ENCODE peak calls at places on chromosomes 11 and 22, in nine cellular contexts. One of them, this sample, is unnamed.

GRCh38 chr11:12137938-12138731 is 27.7 kb downstream of the MICAL2 start:
- DNase-seq in adrenal gland: no peak
- DNase-seq in fibroblast of lung: peak; percentile 93
- DNase-seq in thoracic aorta: peak; percentile 65
- DNase-seq in stomach: no peak
- DNase-seq in body of pancreas: no peak
- DNase-seq in ovary: no peak
- DNase-seq in CD4-positive, CD25-positive, alpha-beta regulatory T cell: no peak
- DNase-seq in left ventricle myocardium inferior: no peak
- DNase-seq in this sample: no peak

GRCh38 chr11:39571081-39571480 is 1888.4 kb downstream of the LRRC4C start:
- DNase-seq in adrenal gland: no peak
- DNase-seq in fibroblast of lung: no peak
- DNase-seq in thoracic aorta: no peak
- DNase-seq in stomach: no peak
- DNase-seq in body of pancreas: no peak
- DNase-seq in ovary: no peak
- DNase-seq in CD4-positive, CD25-positive, alpha-beta regulatory T cell: no peak
- DNase-seq in left ventricle myocardium inferior: no peak
- DNase-seq in this sample: no peak

GRCh38 chr11:68583047-68583446 is 101.3 kb upstream of the GAL start:
- DNase-seq in adrenal gland: no peak
- DNase-seq in fibroblast of lung: peak; percentile 57
- DNase-seq in thoracic aorta: no peak
- DNase-seq in stomach: no peak
- DNase-seq in body of pancreas: no peak
- DNase-seq in ovary: no peak
- DNase-seq in CD4-positive, CD25-positive, alpha-beta regulatory T cell: no peak
- DNase-seq in left ventricle myocardium inferior: no peak
- DNase-seq in this sample: no peak

GRCh38 chr11:44774131-44774530 is 47.4 kb downstream of the TSPAN18 start:
- DNase-seq in adrenal gland: peak; percentile 52
- DNase-seq in fibroblast of lung: no peak
- DNase-seq in thoracic aorta: no peak
- DNase-seq in stomach: peak; percentile 17
- DNase-seq in body of pancreas: no peak
- DNase-seq in ovary: no peak
- DNase-seq in CD4-positive, CD25-positive, alpha-beta regulatory T cell: no peak
- DNase-seq in left ventricle myocardium inferior: peak; percentile 85
- DNase-seq in this sample: no peak

GRCh38 chr11:69554849-69555248 is 73.4 kb downstream of the LINC01488 start:
- DNase-seq in adrenal gland: no peak
- DNase-seq in fibroblast of lung: no peak
- DNase-seq in thoracic aorta: no peak
- DNase-seq in stomach: no peak
- DNase-seq in body of pancreas: no peak
- DNase-seq in ovary: no peak
- DNase-seq in CD4-positive, CD25-positive, alpha-beta regulatory T cell: no peak
- DNase-seq in left ventricle myocardium inferior: no peak
- DNase-seq in this sample: no peak

GRCh38 chr11:94822080-94822479 is 53.9 kb downstream of the AMOTL1 start:
- DNase-seq in adrenal gland: no peak
- DNase-seq in fibroblast of lung: no peak
- DNase-seq in thoracic aorta: no peak
- DNase-seq in stomach: no peak
- DNase-seq in body of pancreas: no peak
- DNase-seq in ovary: no peak
- DNase-seq in CD4-positive, CD25-positive, alpha-beta regulatory T cell: no peak
- DNase-seq in left ventricle myocardium inferior: no peak
- DNase-seq in this sample: no peak

GRCh38 chr11:41461057-41461681 is 1.7 kb upstream of the LRRC4C start:
- DNase-seq in adrenal gland: no peak
- DNase-seq in fibroblast of lung: no peak
- DNase-seq in thoracic aorta: no peak
- DNase-seq in stomach: no peak
- DNase-seq in body of pancreas: no peak
- DNase-seq in ovary: no peak
- DNase-seq in CD4-positive, CD25-positive, alpha-beta regulatory T cell: no peak
- DNase-seq in left ventricle myocardium inferior: no peak
- DNase-seq in this sample: no peak

GRCh38 chr11:73872746-73873412 is 3.8 kb downstream of the COA4 start:
- DNase-seq in adrenal gland: no peak
- DNase-seq in fibroblast of lung: no peak
- DNase-seq in thoracic aorta: no peak
- DNase-seq in stomach: no peak
- DNase-seq in body of pancreas: no peak
- DNase-seq in ovary: no peak
- DNase-seq in CD4-positive, CD25-positive, alpha-beta regulatory T cell: no peak
- DNase-seq in left ventricle myocardium inferior: no peak
- DNase-seq in this sample: no peak

GRCh38 chr11:72582206-72583176 is 91.7 kb downstream of the PDE2A start:
- DNase-seq in adrenal gland: peak; percentile 5
- DNase-seq in fibroblast of lung: no peak
- DNase-seq in thoracic aorta: no peak
- DNase-seq in stomach: no peak
- DNase-seq in body of pancreas: no peak
- DNase-seq in ovary: peak; percentile 7
- DNase-seq in CD4-positive, CD25-positive, alpha-beta regulatory T cell: no peak
- DNase-seq in left ventricle myocardium inferior: no peak
- DNase-seq in this sample: no peak

GRCh38 chr11:131723088-131723487 is 352.7 kb downstream of the NTM start:
- DNase-seq in adrenal gland: no peak
- DNase-seq in fibroblast of lung: no peak
- DNase-seq in thoracic aorta: no peak
- DNase-seq in stomach: no peak
- DNase-seq in body of pancreas: no peak
- DNase-seq in ovary: no peak
- DNase-seq in CD4-positive, CD25-positive, alpha-beta regulatory T cell: no peak
- DNase-seq in left ventricle myocardium inferior: no peak
- DNase-seq in this sample: no peak

GRCh38 chr11:130829801-130830562 is 86.3 kb downstream of the SNX19 start:
- DNase-seq in adrenal gland: peak; percentile 17
- DNase-seq in fibroblast of lung: peak; percentile 34
- DNase-seq in thoracic aorta: no peak
- DNase-seq in stomach: no peak
- DNase-seq in body of pancreas: peak; percentile 25
- DNase-seq in ovary: peak; percentile 54
- DNase-seq in CD4-positive, CD25-positive, alpha-beta regulatory T cell: no peak
- DNase-seq in left ventricle myocardium inferior: peak; percentile 78
- DNase-seq in this sample: no peak

GRCh38 chr22:26226538-26227297 is 57.5 kb downstream of the SEZ6L start:
- DNase-seq in adrenal gland: no peak
- DNase-seq in fibroblast of lung: no peak
- DNase-seq in thoracic aorta: no peak
- DNase-seq in stomach: no peak
- DNase-seq in body of pancreas: no peak
- DNase-seq in ovary: no peak
- DNase-seq in CD4-positive, CD25-positive, alpha-beta regulatory T cell: no peak
- DNase-seq in left ventricle myocardium inferior: no peak
- DNase-seq in this sample: no peak

DNA sequence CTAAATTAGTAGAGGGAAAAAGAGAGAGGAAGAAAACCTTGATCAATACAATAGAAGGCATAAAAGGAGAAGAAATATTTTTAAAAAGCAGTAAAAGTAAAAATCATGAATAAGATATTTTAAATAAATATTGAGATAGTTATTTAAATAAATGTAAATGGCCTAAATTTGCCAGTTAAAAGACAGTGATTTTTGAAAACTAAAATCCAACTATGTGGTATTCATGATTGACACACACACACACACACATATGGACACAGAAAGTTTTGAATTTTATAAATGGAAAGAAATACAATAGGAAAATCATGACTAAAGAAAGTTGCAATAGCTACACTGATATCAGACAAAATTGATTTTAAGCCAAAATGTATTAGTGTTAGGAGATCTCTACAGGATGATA is 313.1 kb downstream of the TBC1D22A start:
- DNase-seq in adrenal gland: no peak
- DNase-seq in fibroblast of lung: no peak
- DNase-seq in thoracic aorta: no peak
- DNase-seq in stomach: no peak
- DNase-seq in body of pancreas: no peak
- DNase-seq in ovary: no peak
- DNase-seq in CD4-positive, CD25-positive, alpha-beta regulatory T cell: no peak
- DNase-seq in left ventricle myocardium inferior: no peak
- DNase-seq in this sample: no peak
- H3K4me1 ChIP-seq in adrenal gland: no peaks in the 10 kb centered on the region
- H3K4me1 ChIP-seq in fibroblast of lung: no peaks in the 10 kb centered on the region
- H3K4me1 ChIP-seq in thoracic aorta: no peaks in the 10 kb centered on the region
- H3K4me1 ChIP-seq in stomach: no peaks in the 10 kb centered on the region
- H3K4me1 ChIP-seq in body of pancreas: peaks cover 11% of the 10 kb centered on the region
- H3K4me1 ChIP-seq in ovary: no peaks in the 10 kb centered on the region
- H3K4me1 ChIP-seq in CD4-positive, CD25-positive, alpha-beta regulatory T cell: no peaks in the 10 kb centered on the region
- H3K4me1 ChIP-seq in left ventricle myocardium inferior: no peaks in the 10 kb centered on the region
- H3K4me1 ChIP-seq in this sample: no peaks in the 10 kb centered on the region

GRCh38 chr11:19436932-19437331 is 196.2 kb upstream of the E2F8 start:
- DNase-seq in adrenal gland: no peak
- DNase-seq in fibroblast of lung: no peak
- DNase-seq in thoracic aorta: no peak
- DNase-seq in stomach: no peak
- DNase-seq in body of pancreas: no peak
- DNase-seq in ovary: no peak
- DNase-seq in CD4-positive, CD25-positive, alpha-beta regulatory T cell: no peak
- DNase-seq in left ventricle myocardium inferior: no peak
- DNase-seq in this sample: no peak

GRCh38 chr11:19437760-19438159 is 197.0 kb upstream of the E2F8 start:
- DNase-seq in adrenal gland: no peak
- DNase-seq in fibroblast of lung: peak; percentile 84
- DNase-seq in thoracic aorta: no peak
- DNase-seq in stomach: no peak
- DNase-seq in body of pancreas: no peak
- DNase-seq in ovary: no peak
- DNase-seq in CD4-positive, CD25-positive, alpha-beta regulatory T cell: no peak
- DNase-seq in left ventricle myocardium inferior: no peak
- DNase-seq in this sample: no peak

GRCh38 chr11:19433367-19433766 is 192.6 kb upstream of the E2F8 start:
- DNase-seq in adrenal gland: no peak
- DNase-seq in fibroblast of lung: no peak
- DNase-seq in thoracic aorta: no peak
- DNase-seq in stomach: no peak
- DNase-seq in body of pancreas: no peak
- DNase-seq in ovary: no peak
- DNase-seq in CD4-positive, CD25-positive, alpha-beta regulatory T cell: no peak
- DNase-seq in left ventricle myocardium inferior: no peak
- DNase-seq in this sample: no peak

GRCh38 chr11:19433791-19434190 is 193.0 kb upstream of the E2F8 start:
- DNase-seq in adrenal gland: no peak
- DNase-seq in fibroblast of lung: no peak
- DNase-seq in thoracic aorta: no peak
- DNase-seq in stomach: no peak
- DNase-seq in body of pancreas: no peak
- DNase-seq in ovary: no peak
- DNase-seq in CD4-positive, CD25-positive, alpha-beta regulatory T cell: no peak
- DNase-seq in left ventricle myocardium inferior: no peak
- DNase-seq in this sample: no peak

GRCh38 chr11:19435306-19435989 is 194.7 kb upstream of the E2F8 start:
- DNase-seq in adrenal gland: no peak
- DNase-seq in fibroblast of lung: no peak
- DNase-seq in thoracic aorta: no peak
- DNase-seq in stomach: no peak
- DNase-seq in body of pancreas: no peak
- DNase-seq in ovary: no peak
- DNase-seq in CD4-positive, CD25-positive, alpha-beta regulatory T cell: no peak
- DNase-seq in left ventricle myocardium inferior: no peak
- DNase-seq in this sample: no peak
- H3K27ac ChIP-seq in adrenal gland: no peak overlapping the region
- H3K27ac ChIP-seq in fibroblast of lung: no peak overlapping the region
- H3K27ac ChIP-seq in thoracic aorta: no peak overlapping the region
- H3K27ac ChIP-seq in stomach: no peak overlapping the region
- H3K27ac ChIP-seq in body of pancreas: no peak overlapping the region
- H3K27ac ChIP-seq in ovary: no peak overlapping the region
- H3K27ac ChIP-seq in CD4-positive, CD25-positive, alpha-beta regulatory T cell: no peak overlapping the region
- H3K27ac ChIP-seq in left ventricle myocardium inferior: no peak overlapping the region
- H3K27ac ChIP-seq in this sample: no peak overlapping the region

GRCh38 chr11:442611-443081 is 835 bp upstream of the ANO9 start:
- DNase-seq in adrenal gland: no peak
- DNase-seq in fibroblast of lung: no peak
- DNase-seq in thoracic aorta: no peak
- DNase-seq in stomach: no peak
- DNase-seq in body of pancreas: no peak
- DNase-seq in ovary: peak; percentile 18
- DNase-seq in CD4-positive, CD25-positive, alpha-beta regulatory T cell: no peak
- DNase-seq in left ventricle myocardium inferior: no peak
- DNase-seq in this sample: no peak

GRCh38 chr11:445765-446588 is 4.1 kb upstream of the PTDSS2 start:
- DNase-seq in adrenal gland: no peak
- DNase-seq in fibroblast of lung: no peak
- DNase-seq in thoracic aorta: no peak
- DNase-seq in stomach: no peak
- DNase-seq in body of pancreas: no peak
- DNase-seq in ovary: peak; percentile 41
- DNase-seq in CD4-positive, CD25-positive, alpha-beta regulatory T cell: no peak
- DNase-seq in left ventricle myocardium inferior: no peak
- DNase-seq in this sample: peak; percentile 84

GRCh38 chr11:444397-445144 is 2.8 kb upstream of the ANO9 start:
- DNase-seq in adrenal gland: no peak
- DNase-seq in fibroblast of lung: peak; percentile 19
- DNase-seq in thoracic aorta: no peak
- DNase-seq in stomach: peak; percentile 33
- DNase-seq in body of pancreas: peak; percentile 32
- DNase-seq in ovary: peak; percentile 16
- DNase-seq in CD4-positive, CD25-positive, alpha-beta regulatory T cell: no peak
- DNase-seq in left ventricle myocardium inferior: no peak
- DNase-seq in this sample: peak; percentile 79

GRCh38 chr11:441418-442274 is at the start of gene ANO9:
- DNase-seq in adrenal gland: peak; percentile 9
- DNase-seq in fibroblast of lung: no peak
- DNase-seq in thoracic aorta: no peak
- DNase-seq in stomach: peak; percentile 81
- DNase-seq in body of pancreas: peak; percentile 83
- DNase-seq in ovary: peak; percentile 24
- DNase-seq in CD4-positive, CD25-positive, alpha-beta regulatory T cell: peak; percentile 59
- DNase-seq in left ventricle myocardium inferior: no peak
- DNase-seq in this sample: peak; percentile 86

GRCh38 chr11:443542-444199 is 1.9 kb upstream of the ANO9 start:
- DNase-seq in adrenal gland: no peak
- DNase-seq in fibroblast of lung: peak; percentile 30
- DNase-seq in thoracic aorta: no peak
- DNase-seq in stomach: no peak
- DNase-seq in body of pancreas: no peak
- DNase-seq in ovary: peak; percentile 12
- DNase-seq in CD4-positive, CD25-positive, alpha-beta regulatory T cell: no peak
- DNase-seq in left ventricle myocardium inferior: no peak
- DNase-seq in this sample: peak; percentile 53
- H3K4me1 ChIP-seq in adrenal gland: peaks cover 4% of the 10 kb centered on the region
- H3K4me1 ChIP-seq in fibroblast of lung: peaks cover 2% of the 10 kb centered on the region
- H3K4me1 ChIP-seq in thoracic aorta: peaks cover 4% of the 10 kb centered on the region
- H3K4me1 ChIP-seq in stomach: peaks cover 35% of the 10 kb centered on the region
- H3K4me1 ChIP-seq in body of pancreas: peaks cover 30% of the 10 kb centered on the region
- H3K4me1 ChIP-seq in ovary: no peaks in the 10 kb centered on the region
- H3K4me1 ChIP-seq in CD4-positive, CD25-positive, alpha-beta regulatory T cell: peaks cover 41% of the 10 kb centered on the region
- H3K4me1 ChIP-seq in left ventricle myocardium inferior: peaks cover 28% of the 10 kb centered on the region
- H3K4me1 ChIP-seq in this sample: peaks cover 5% of the 10 kb centered on the region

DNA sequence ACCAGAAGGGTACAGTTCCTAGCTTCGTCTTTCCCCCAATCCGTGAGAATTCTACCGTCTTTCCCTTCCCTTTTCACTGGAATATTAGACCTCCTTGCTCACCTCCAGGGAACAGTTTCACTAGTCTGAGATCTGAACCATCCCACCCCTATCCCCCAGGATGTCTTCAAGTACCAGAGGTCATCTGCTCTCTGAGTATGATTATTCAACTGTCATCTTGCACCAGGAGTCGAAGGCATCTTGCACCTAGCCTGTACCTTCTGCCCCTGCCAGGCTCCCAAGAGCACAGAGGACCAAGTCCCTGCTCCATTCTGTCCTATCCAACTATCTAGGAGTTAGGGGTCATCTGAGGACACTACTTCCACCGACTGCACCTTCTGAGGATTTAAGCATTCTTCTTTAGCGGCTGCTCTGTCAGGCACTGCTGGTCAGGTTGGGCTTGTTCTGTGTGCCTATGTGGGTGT is 804 bp downstream of the ACER3 start:
- DNase-seq in adrenal gland: no peak
- DNase-seq in fibroblast of lung: no peak
- DNase-seq in thoracic aorta: no peak
- DNase-seq in stomach: no peak
- DNase-seq in body of pancreas: no peak
- DNase-seq in ovary: no peak
- DNase-seq in CD4-positive, CD25-positive, alpha-beta regulatory T cell: no peak
- DNase-seq in left ventricle myocardium inferior: no peak
- DNase-seq in this sample: no peak
- H3K27ac ChIP-seq in adrenal gland: no peak overlapping the region
- H3K27ac ChIP-seq in fibroblast of lung: peak overlapping the region; percentile 84
- H3K27ac ChIP-seq in thoracic aorta: peak overlapping the region; percentile 76
- H3K27ac ChIP-seq in stomach: peak overlapping the region; percentile 90
- H3K27ac ChIP-seq in body of pancreas: peak overlapping the region; percentile 74
- H3K27ac ChIP-seq in ovary: no peak overlapping the region
- H3K27ac ChIP-seq in CD4-positive, CD25-positive, alpha-beta regulatory T cell: no peak overlapping the region
- H3K27ac ChIP-seq in left ventricle myocardium inferior: peak overlapping the region; percentile 93
- H3K27ac ChIP-seq in this sample: peak overlapping the region; percentile 65

This sample was measured in colonic mucosa.